ENCODE peak calls at places on chromosome 12, in five cellular contexts. R, J, U, E and W are unnamed samples.

GRCh38 chr12:131586761-131587160 is 124.1 kb upstream of the SFSWAP start:
- DNase-seq in E (no peak), U (no peak), J (no peak), R (no peak), W (no peak)

GRCh38 chr12:3777206-3777809 is 24.4 kb upstream of the CRACR2A start:
- DNase-seq in U (no peak), R (no peak), E (no peak), J (peak), W (no peak)

GRCh38 chr12:106301241-106301610 is 1.3 kb upstream of the TCP11L2 start:
- DNase-seq in E (no peak), R (no peak), J (no peak), U (no peak), W (no peak)

GRCh38 chr12:62817556-62818271 is 117.2 kb downstream of the PPM1H start:
- DNase-seq in R (no peak), U (no peak), J (no peak), E (no peak), W (no peak)

GRCh38 chr12:49762468-49762847 is 21.1 kb downstream of the TMBIM6 start:
- DNase-seq in E (no peak), J (no peak), R (no peak), U (no peak), W (no peak)

GRCh38 chr12:80443974-80444666 is at the start of gene PTPRQ:
- DNase-seq in E (no peak), R (no peak), J (no peak), U (no peak), W (no peak)

GRCh38 chr12:115964626-115965025 is 312.9 kb downstream of the MED13L start:
- DNase-seq in R (no peak), U (no peak), J (no peak), E (no peak), W (no peak)

GRCh38 chr12:57740656-57741412 is 2.3 kb upstream of the AGAP2 start:
- DNase-seq in R (no peak), J (no peak), U (no peak), E (no peak), W (no peak)

GRCh38 chr12:15049456-15050153 is 76.8 kb downstream of the PDE6H start:
- DNase-seq in R (no peak), E (no peak), U (no peak), J (no peak), W (no peak)

GRCh38 chr12:14185441-14186192 is 179.9 kb upstream of the ATF7IP start:
- DNase-seq in J (peak), E (peak), U (peak), R (peak), W (peak)

GRCh38 chr12:110590806-110591326 is 7.7 kb upstream of the PPTC7 start:
- DNase-seq in U (no peak), R (no peak), J (no peak), E (no peak), W (no peak)

GRCh38 chr12:117658226-117658625 is 296.8 kb upstream of the NOS1 start:
- DNase-seq in U (no peak), J (no peak), R (no peak), E (no peak), W (no peak)

GRCh38 chr12:1932264-1932777 is 13.9 kb upstream of the CACNA2D4 start:
- DNase-seq in E (peak), R (peak), J (no peak), U (no peak), W (no peak)

GRCh38 chr12:84701041-84701440 is 211.6 kb downstream of the SLC6A15 start:
- DNase-seq in J (no peak), U (no peak), R (no peak), E (no peak), W (no peak)

GRCh38 chr12:100574262-100575074 is 984 bp downstream of the GAS2L3 start:
- DNase-seq in R (no peak), U (no peak), E (peak), J (no peak), W (no peak)

GRCh38 chr12:26101833-26102232 is 23.0 kb downstream of the BHLHE41 start:
- DNase-seq in J (no peak), U (no peak), E (no peak), R (no peak), W (no peak)

GRCh38 chr12:102107970-102108369 is 11.9 kb downstream of the NUP37 start:
- DNase-seq in U (no peak), R (no peak), J (no peak), E (no peak), W (no peak)

GRCh38 chr12:99745895-99746294 is 98.3 kb downstream of the GARIN6 start:
- DNase-seq in R (no peak), U (no peak), E (no peak), J (no peak), W (no peak)

GRCh38 chr12:69338120-69338859 is 9.9 kb upstream of the LYZ start:
- DNase-seq in R (no peak), J (no peak), E (no peak), U (no peak), W (no peak)

GRCh38 chr12:43407816-43408645 is 144.0 kb downstream of the ADAMTS20 start:
- DNase-seq in J (no peak), U (no peak), R (no peak), E (no peak), W (no peak)

GRCh38 chr12:50555471-50555885 is 50.7 kb downstream of the DIP2B start:
- DNase-seq in J (no peak), E (no peak), R (no peak), U (no peak), W (no peak)

GRCh38 chr12:38886064-38886463 is 19.3 kb downstream of the CPNE8 start:
- DNase-seq in J (no peak), E (peak), U (peak), R (peak), W (no peak)

DNA sequence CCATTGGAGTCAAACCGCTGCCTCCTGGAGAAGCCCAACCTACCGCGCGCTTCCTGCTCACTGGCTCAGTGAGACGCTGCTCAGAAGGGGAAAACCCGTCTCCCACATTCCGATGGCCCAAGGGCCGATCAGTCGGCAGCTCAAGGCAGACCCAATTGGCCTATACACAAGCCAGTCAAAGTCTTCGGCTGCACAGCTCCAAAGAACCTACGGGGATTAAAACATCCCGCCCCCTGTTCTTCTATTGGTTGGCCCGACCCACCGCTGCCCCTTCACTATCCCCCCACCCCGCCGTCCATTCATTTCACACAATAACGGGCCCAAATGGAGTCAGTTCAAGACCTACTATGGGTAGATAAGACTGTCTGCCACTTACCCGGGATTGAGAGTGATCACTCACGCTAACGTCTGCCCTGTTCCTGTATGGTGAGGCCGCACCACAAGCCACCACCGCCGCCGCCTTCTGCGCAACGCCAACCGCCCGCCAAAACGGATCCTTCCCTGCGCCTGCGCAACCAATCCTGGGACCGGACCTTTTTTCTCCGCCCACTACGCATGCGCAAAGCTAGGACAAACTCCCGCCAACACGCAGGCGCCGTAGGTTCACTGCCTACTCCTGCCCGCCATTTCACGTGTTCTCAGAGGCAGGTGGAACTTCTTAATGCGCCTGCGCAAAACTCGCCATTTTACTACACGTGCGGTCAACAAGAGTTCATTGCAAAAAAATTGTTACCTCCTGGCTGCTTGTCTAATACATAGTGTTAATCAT is at the start of gene CBX5:
- DNase-seq in U (peak), J (peak), E (peak), R (peak), W (peak)
- TF ChIP-seq POLR2A in U (peak), J (peak), E (peak), R (no peak), W (peak)

GRCh38 chr12:56636675-56637540 is 6.8 kb upstream of the BAZ2A start:
- DNase-seq in E (peak), J (peak), R (peak), U (peak), W (peak)

GRCh38 chr12:56634837-56635538 is 4.9 kb upstream of the BAZ2A start:
- DNase-seq in U (peak), E (peak), J (peak), R (peak), W (peak)

GRCh38 chr12:56637621-56638020 is 7.5 kb upstream of the BAZ2A start:
- DNase-seq in J (no peak), E (no peak), R (no peak), U (no peak), W (no peak)

GRCh38 chr12:56635539-56636117 is 5.5 kb upstream of the BAZ2A start:
- DNase-seq in E (no peak), J (no peak), R (no peak), U (no peak), W (no peak)

DNA sequence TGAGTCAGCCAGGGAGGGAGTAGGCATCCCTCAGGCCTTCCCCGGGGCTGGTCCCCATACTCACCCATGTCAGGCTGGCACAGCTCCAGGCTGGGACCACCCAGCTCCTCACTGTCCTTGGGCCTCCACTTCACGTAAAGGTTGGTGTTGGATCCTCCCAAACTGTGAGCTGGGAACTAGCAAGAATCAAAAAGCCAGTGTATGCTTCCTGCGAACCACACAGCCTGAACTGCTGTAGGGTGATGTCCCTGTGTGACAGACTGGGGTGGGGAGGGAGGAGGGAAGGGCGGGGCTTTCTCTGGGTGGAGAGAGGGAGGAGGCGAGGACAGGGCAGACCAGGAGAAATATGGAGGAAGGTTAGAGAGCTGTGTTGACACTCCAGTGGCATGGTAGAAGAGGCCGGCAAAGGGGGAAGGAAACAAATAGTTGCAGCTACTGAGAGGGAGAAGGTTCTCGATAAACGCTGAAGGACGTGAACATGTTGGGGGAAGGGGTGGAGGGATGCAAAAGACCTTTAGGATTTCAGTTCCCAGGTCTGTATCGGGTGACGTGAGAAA is 6.1 kb upstream of the BAZ2A start:
- DNase-seq in E (peak), U (peak), J (peak), R (peak), W (peak)
- TF ChIP-seq POLR2A in E (no peak), U (peak), J (peak), R (no peak), W (peak)

GRCh38 chr12:52193991-52194390 is 2.2 kb upstream of the KRT80 start:
- DNase-seq in E (no peak), J (no peak), R (no peak), U (no peak), W (no peak)

GRCh38 chr12:52190860-52191729 is 719 bp downstream of the KRT80 start:
- DNase-seq in U (no peak), R (no peak), E (no peak), J (no peak), W (no peak)

GRCh38 chr12:52195065-52195730 is 3.4 kb upstream of the KRT80 start:
- DNase-seq in R (no peak), U (no peak), E (no peak), J (peak), W (no peak)

GRCh38 chr12:52189376-52190174 is 2.2 kb downstream of the KRT80 start:
- DNase-seq in U (no peak), E (no peak), R (no peak), J (no peak), W (no peak)

DNA sequence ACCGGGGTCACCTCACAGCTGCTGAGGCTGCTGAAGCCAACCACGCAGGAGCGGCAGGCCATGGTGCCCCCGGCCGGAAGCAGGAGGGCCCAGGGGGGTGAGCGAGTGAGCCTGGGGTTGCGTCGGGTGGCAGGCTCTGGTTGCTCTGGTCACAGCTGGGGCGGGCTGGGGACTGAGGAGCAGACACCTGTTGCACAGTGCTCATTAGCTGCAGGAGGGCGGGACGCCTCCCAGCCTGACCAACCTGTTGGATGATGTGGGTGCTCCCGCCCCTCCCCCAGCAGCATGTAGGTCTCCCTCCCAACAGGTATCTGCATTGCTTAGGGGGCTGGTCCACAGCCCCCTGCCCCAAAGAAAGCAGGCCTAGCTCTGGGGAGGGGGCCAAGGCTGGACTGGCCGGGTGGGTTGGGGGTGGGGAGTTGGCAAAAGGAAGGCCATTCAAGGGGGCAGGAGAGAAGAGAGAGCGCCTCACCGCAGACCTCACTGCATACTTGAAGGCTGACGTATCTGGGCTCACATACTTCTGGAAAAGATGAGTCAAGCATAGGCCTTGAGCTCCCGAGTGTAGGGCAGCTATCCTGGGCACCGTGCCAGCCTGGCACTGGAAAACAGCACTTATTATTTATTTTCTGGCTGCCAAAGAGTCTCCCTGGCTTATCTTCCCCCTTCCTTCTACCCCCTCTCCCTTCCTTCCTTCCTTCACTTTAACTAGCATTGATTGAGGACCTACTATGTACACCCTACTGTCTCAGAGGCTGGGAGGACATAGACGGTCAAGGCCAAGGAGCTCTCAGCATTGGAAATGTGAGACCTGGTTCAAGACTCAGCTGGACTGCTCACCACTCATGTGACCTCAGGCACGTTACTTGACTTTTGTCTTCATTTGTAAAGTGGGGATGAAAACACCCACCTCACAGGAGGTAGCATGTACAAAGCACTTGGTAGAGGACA is at the start of gene KRT80:
- DNase-seq in U (peak), E (peak), J (no peak), R (peak), W (peak)
- TF ChIP-seq POLR2A in U (peak), E (no peak), J (no peak), R (no peak), W (peak)

GRCh38 chr12:96906498-96906848 is 584 bp upstream of the NEDD1 start:
- DNase-seq in U (no peak), R (no peak), E (no peak), J (no peak), W (no peak)

GRCh38 chr12:96908170-96908675 is 1.2 kb downstream of the NEDD1 start:
- DNase-seq in E (no peak), R (no peak), U (no peak), J (no peak), W (no peak)

GRCh38 chr12:96907681-96908163 is 665 bp downstream of the NEDD1 start:
- DNase-seq in R (no peak), E (peak), J (peak), U (peak), W (no peak)

GRCh38 chr12:96902076-96902475 is 5.0 kb upstream of the NEDD1 start:
- DNase-seq in R (no peak), J (no peak), E (no peak), U (no peak), W (no peak)

GRCh38 chr12:96906849-96907664 is at the start of gene NEDD1:
- DNase-seq in E (peak), J (peak), R (peak), U (peak), W (peak)
- TF ChIP-seq POLR2A in E (no peak), J (peak), R (no peak), U (peak), W (peak)